ENCODE peak calls at places on chromosomes 1 and 21, in eight cellular contexts. E, U, Q, M, O, A, G and P are unnamed samples.

GRCh38 chr1:19903621-19904020 is 19.8 kb downstream of the PLA2G2E start:
- DNase-seq in E (no peak), U (no peak), Q (no peak), M (no peak), O (peak; percentile 39), A (no peak), G (no peak), P (no peak)

GRCh38 chr1:235835226-235835625 is 31.5 kb downstream of the LYST start:
- DNase-seq in E (no peak), U (no peak), Q (no peak), M (no peak), O (peak; percentile 37), A (peak; percentile 80), G (no peak), P (no peak)

GRCh38 chr1:165235158-165235776 is 121.2 kb downstream of the LMX1A start:
- DNase-seq in E (peak; percentile 62), U (no peak), Q (no peak), M (no peak), O (no peak), A (peak; percentile 34), G (no peak), P (no peak)

GRCh38 chr21:45508607-45509565 is 33.4 kb downstream of the SLC19A1 start:
- DNase-seq in E (no peak), U (no peak), Q (no peak), M (no peak), O (no peak), A (peak; percentile 42), G (no peak), P (no peak)

GRCh38 chr1:246492611-246493245 is 14.4 kb downstream of the SMYD3 start:
- DNase-seq in E (peak; percentile 36), U (no peak), Q (peak; percentile 71), M (no peak), O (peak; percentile 66), A (peak; percentile 84), G (no peak), P (peak; percentile 75)

GRCh38 chr1:53575948-53576305 is 116.7 kb downstream of the DMRTB1 start:
- DNase-seq in E (no peak), U (no peak), Q (no peak), M (no peak), O (no peak), A (no peak), G (no peak), P (no peak)

GRCh38 chr1:107862064-107862463 is 102.9 kb downstream of the VAV3 start:
- DNase-seq in E (no peak), U (no peak), Q (peak; percentile 53), M (peak; percentile 43), O (no peak), A (no peak), G (no peak), P (no peak)

GRCh38 chr1:15618685-15619525 is 1.6 kb downstream of the DDI2 start:
- DNase-seq in E (no peak), U (no peak), Q (no peak), M (no peak), O (peak; percentile 21), A (no peak), G (no peak), P (peak; percentile 79)

GRCh38 chr1:90356991-90357390 is 360.1 kb downstream of the BARHL2 start:
- DNase-seq in E (no peak), U (no peak), Q (no peak), M (no peak), O (no peak), A (no peak), G (no peak), P (no peak)

GRCh38 chr1:91569411-91570104 is 68.9 kb downstream of the CDC7 start:
- DNase-seq in E (no peak), U (no peak), Q (no peak), M (no peak), O (peak; percentile 94), A (peak; percentile 95), G (no peak), P (peak; percentile 93)

GRCh38 chr1:28031173-28031572 is 57.2 kb downstream of the EYA3 start:
- DNase-seq in E (peak; percentile 14), U (no peak), Q (no peak), M (no peak), O (no peak), A (no peak), G (no peak), P (no peak)

GRCh38 chr21:45766501-45766900 is 123.0 kb downstream of the PCBP3 start:
- DNase-seq in E (no peak), U (no peak), Q (no peak), M (no peak), O (no peak), A (no peak), G (no peak), P (no peak)

GRCh38 chr1:95309031-95309459 is 75.0 kb downstream of the RWDD3 start:
- DNase-seq in E (peak; percentile 42), U (no peak), Q (peak; percentile 49), M (no peak), O (peak; percentile 28), A (peak; percentile 37), G (no peak), P (peak; percentile 23)

GRCh38 chr1:210232524-210233215 is at the start of gene SERTAD4:
- DNase-seq in E (peak; percentile 75), U (no peak), Q (peak; percentile 28), M (no peak), O (peak; percentile 53), A (peak; percentile 86), G (no peak), P (no peak)

GRCh38 chr21:39542736-39543135 is 70.0 kb upstream of the B3GALT5 start:
- DNase-seq in E (no peak), U (no peak), Q (no peak), M (no peak), O (no peak), A (no peak), G (no peak), P (no peak)

GRCh38 chr1:149877211-149877946 is 22.0 kb upstream of the BOLA1 start:
- DNase-seq in E (no peak), U (no peak), Q (no peak), M (no peak), O (no peak), A (no peak), G (no peak), P (no peak)

GRCh38 chr1:76868154-76868882 is 1.0 kb downstream of the ST6GALNAC5 start:
- DNase-seq in E (no peak), U (no peak), Q (peak; percentile 47), M (peak; percentile 9), O (peak; percentile 60), A (peak; percentile 72), G (no peak), P (peak; percentile 49)

GRCh38 chr1:21904725-21905520 is 32.2 kb downstream of the HSPG2 start:
- DNase-seq in E (no peak), U (no peak), Q (no peak), M (no peak), O (peak; percentile 97), A (peak; percentile 73), G (no peak), P (peak; percentile 21)

GRCh38 chr1:221672160-221672762 is 69.6 kb downstream of the DUSP10 start:
- DNase-seq in E (no peak), U (no peak), Q (no peak), M (no peak), O (peak; percentile 70), A (no peak), G (no peak), P (peak; percentile 71)

GRCh38 chr1:166383635-166384346 is 217.0 kb upstream of the FAM78B start:
- DNase-seq in E (no peak), U (no peak), Q (no peak), M (no peak), O (no peak), A (no peak), G (no peak), P (no peak)

GRCh38 chr1:101438359-101438758 is 201.5 kb downstream of the S1PR1 start:
- DNase-seq in E (no peak), U (no peak), Q (peak; percentile 15), M (no peak), O (no peak), A (no peak), G (no peak), P (no peak)

GRCh38 chr1:236280438-236281285 is 1.1 kb downstream of the ERO1B start:
- DNase-seq in E (peak; percentile 80), U (no peak), Q (no peak), M (no peak), O (no peak), A (no peak), G (no peak), P (no peak)

GRCh38 chr1:155253797-155254196 is 1.5 kb downstream of the ENTREP3 start:
- DNase-seq in E (no peak), U (no peak), Q (no peak), M (no peak), O (no peak), A (no peak), G (no peak), P (no peak)

GRCh38 chr1:10888791-10889627 is 92.6 kb upstream of the CASZ1 start:
- DNase-seq in E (no peak), U (no peak), Q (no peak), M (no peak), O (no peak), A (peak; percentile 30), G (no peak), P (no peak)

GRCh38 chr1:36383240-36383639 is 2.5 kb downstream of the STK40 start:
- DNase-seq in E (no peak), U (no peak), Q (no peak), M (no peak), O (no peak), A (no peak), G (no peak), P (no peak)

GRCh38 chr1:201288007-201288406 is 4.7 kb downstream of the PKP1 start:
- DNase-seq in E (no peak), U (no peak), Q (no peak), M (no peak), O (no peak), A (no peak), G (no peak), P (no peak)

GRCh38 chr1:99603699-99604595 is 42.0 kb upstream of the PALMD start:
- DNase-seq in E (no peak), U (no peak), Q (no peak), M (no peak), O (peak; percentile 74), A (no peak), G (no peak), P (no peak)

GRCh38 chr1:207878939-207879338 is 32.0 kb downstream of the CD34 start:
- DNase-seq in E (no peak), U (no peak), Q (no peak), M (no peak), O (no peak), A (no peak), G (no peak), P (no peak)

GRCh38 chr1:70353641-70354331 is 736 bp downstream of the ANKRD13C start:
- DNase-seq in E (peak; percentile 22), U (no peak), Q (peak; percentile 30), M (peak; percentile 3), O (peak; percentile 91), A (no peak), G (no peak), P (peak; percentile 57)

GRCh38 chr1:66331641-66332523 is 202.1 kb upstream of the SGIP1 start:
- DNase-seq in E (no peak), U (no peak), Q (peak; percentile 77), M (peak; percentile 40), O (peak; percentile 85), A (peak; percentile 87), G (no peak), P (peak; percentile 70)

GRCh38 chr1:12376236-12377064 is 146.6 kb downstream of the VPS13D start:
- DNase-seq in E (no peak), U (peak; percentile 27), Q (no peak), M (no peak), O (no peak), A (no peak), G (no peak), P (no peak)

GRCh38 chr1:39214021-39214713 is 9.7 kb downstream of the MACF1 start:
- DNase-seq in E (no peak), U (peak; percentile 61), Q (no peak), M (no peak), O (peak; percentile 74), A (peak; percentile 67), G (no peak), P (no peak)

GRCh38 chr21:17903029-17903806 is 84.1 kb upstream of the C21orf91 start:
- DNase-seq in E (peak; percentile 64), U (no peak), Q (no peak), M (no peak), O (peak; percentile 25), A (no peak), G (no peak), P (peak; percentile 60)